ENCODE peak calls at places on chromosome 9, in ten cellular contexts. M is MG63; G is body of pancreas; T is stomach; J is astrocyte; K is PC-3; S is cardiac muscle cell; O is breast epithelium; A is thyroid gland; U is CD4-positive, alpha-beta memory T cell. E is an unnamed sample.

GRCh38 chr9:137305060-137305787 is 3.2 kb upstream of the NRARP start:
- DNase-seq in M (no peak), G (peak; percentile 95), T (peak; percentile 69), J (peak; percentile 44), K (no peak), S (peak; percentile 50), O (no peak), A (peak; percentile 27), U (peak; percentile 45), E (no peak)

GRCh38 chr9:107782381-107782780 is 292.8 kb upstream of the KLF4 start:
- DNase-seq in M (peak; percentile 8), G (no peak), T (no peak), J (peak; percentile 29), K (no peak), S (peak; percentile 83), O (no peak), A (no peak), U (no peak), E (no peak)

GRCh38 chr9:749712-750111 is 91.8 kb upstream of the DMRT1 start:
- DNase-seq in M (no peak), G (no peak), T (no peak), J (peak; percentile 39), K (no peak), S (no peak), O (no peak), A (no peak), U (peak; percentile 8), E (no peak)

GRCh38 chr9:128575469-128575868 is 23.1 kb downstream of the SPTAN1 start:
- DNase-seq in M (no peak), G (no peak), T (no peak), J (peak; percentile 40), K (no peak), S (no peak), O (no peak), A (no peak), U (no peak), E (no peak)

GRCh38 chr9:109098221-109098959 is 21.4 kb downstream of the TMEM245 start:
- DNase-seq in M (peak; percentile 78), G (peak; percentile 52), T (no peak), J (peak; percentile 93), K (peak; percentile 51), S (peak; percentile 92), O (peak; percentile 27), A (peak; percentile 50), U (no peak), E (peak; percentile 58)

GRCh38 chr9:110578896-110579752 is at the start of gene SVEP1:
- DNase-seq in M (peak; percentile 76), G (peak; percentile 28), T (no peak), J (peak; percentile 72), K (no peak), S (peak; percentile 75), O (no peak), A (no peak), U (no peak), E (no peak)

GRCh38 chr9:17236147-17236546 is 101.3 kb downstream of the CNTLN start:
- DNase-seq in M (no peak), G (no peak), T (no peak), J (no peak), K (no peak), S (no peak), O (no peak), A (no peak), U (no peak), E (no peak)

GRCh38 chr9:75876999-75877647 is 13.3 kb upstream of the PCSK5 start:
- DNase-seq in M (no peak), G (no peak), T (no peak), J (no peak), K (no peak), S (no peak), O (no peak), A (no peak), U (no peak), E (no peak)

GRCh38 chr9:11663913-11664312 is 1029.3 kb upstream of the TYRP1 start:
- DNase-seq in M (no peak), G (no peak), T (no peak), J (no peak), K (no peak), S (no peak), O (no peak), A (no peak), U (no peak), E (no peak)

GRCh38 chr9:27451207-27451792 is 72.8 kb upstream of the IFNK start:
- DNase-seq in M (no peak), G (no peak), T (no peak), J (no peak), K (no peak), S (no peak), O (no peak), A (no peak), U (no peak), E (no peak)

GRCh38 chr9:78296208-78296892 is 575 bp upstream of the PSAT1 start:
- DNase-seq in M (peak; percentile 59), G (peak; percentile 90), T (peak; percentile 75), J (no peak), K (peak; percentile 58), S (peak; percentile 76), O (peak; percentile 34), A (peak; percentile 83), U (no peak), E (no peak)

GRCh38 chr9:78296893-78297671 is at the start of gene PSAT1:
- DNase-seq in M (peak; percentile 94), G (peak; percentile 93), T (peak; percentile 91), J (peak; percentile 96), K (peak; percentile 94), S (peak; percentile 98), O (peak; percentile 80), A (peak; percentile 91), U (peak; percentile 87), E (peak; percentile 24)

GRCh38 chr9:78294290-78295176 is 2.4 kb upstream of the PSAT1 start:
- DNase-seq in M (no peak), G (no peak), T (no peak), J (no peak), K (no peak), S (no peak), O (no peak), A (no peak), U (no peak), E (no peak)

GRCh38 chr9:78295177-78295575 is 1.7 kb upstream of the PSAT1 start:
- DNase-seq in M (no peak), G (no peak), T (no peak), J (no peak), K (no peak), S (no peak), O (no peak), A (no peak), U (no peak), E (no peak)

DNA sequence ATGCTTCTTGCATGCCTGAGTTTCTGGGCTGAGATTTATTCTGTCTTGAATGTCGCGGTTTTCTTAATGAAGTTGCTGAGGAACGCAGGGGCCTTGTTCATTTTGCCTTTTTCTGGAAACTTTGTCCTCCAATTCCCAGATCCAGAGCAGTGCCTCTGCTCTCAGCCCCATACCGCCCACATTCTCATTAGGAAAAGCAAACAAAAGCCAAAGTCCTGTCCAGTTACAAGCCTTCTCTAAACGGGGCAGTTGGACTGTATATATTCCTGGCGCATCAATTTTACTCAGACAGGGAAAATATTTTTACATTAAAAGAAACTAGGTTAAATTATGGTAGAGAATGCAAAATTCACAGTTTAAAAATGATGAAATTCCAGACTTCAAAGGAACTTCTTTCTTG is 1.2 kb upstream of the PSAT1 start:
- DNase-seq in M (no peak), G (no peak), T (no peak), J (no peak), K (no peak), S (peak; percentile 38), O (no peak), A (no peak), U (no peak), E (no peak)
- H3K4me3 ChIP-seq in M (peak overlapping the region; percentile 89), G (no peak overlapping the region), T (peak overlapping the region; percentile 81), J (peak overlapping the region; percentile 79), K (peak overlapping the region; percentile 95), S (no peak overlapping the region), O (no peak overlapping the region), A (no peak overlapping the region), U (no peak overlapping the region), E (no peak overlapping the region)

GRCh38 chr9:91422832-91423711 is 560 bp downstream of the NFIL3 start:
- DNase-seq in M (peak; percentile 69), G (peak; percentile 77), T (peak; percentile 63), J (peak; percentile 79), K (peak; percentile 47), S (peak; percentile 89), O (peak; percentile 77), A (peak; percentile 68), U (peak; percentile 61), E (peak; percentile 68)
- H3K27me3 ChIP-seq in M (no peaks in the 10 kb centered on the region), G (no peaks in the 10 kb centered on the region), T (no peaks in the 10 kb centered on the region), J (no peaks in the 10 kb centered on the region), K (no peaks in the 10 kb centered on the region), S (no peaks in the 10 kb centered on the region), O (no peaks in the 10 kb centered on the region), A (no peaks in the 10 kb centered on the region), U (peaks cover 18% of the 10 kb centered on the region), E (no peaks in the 10 kb centered on the region)

DNA sequence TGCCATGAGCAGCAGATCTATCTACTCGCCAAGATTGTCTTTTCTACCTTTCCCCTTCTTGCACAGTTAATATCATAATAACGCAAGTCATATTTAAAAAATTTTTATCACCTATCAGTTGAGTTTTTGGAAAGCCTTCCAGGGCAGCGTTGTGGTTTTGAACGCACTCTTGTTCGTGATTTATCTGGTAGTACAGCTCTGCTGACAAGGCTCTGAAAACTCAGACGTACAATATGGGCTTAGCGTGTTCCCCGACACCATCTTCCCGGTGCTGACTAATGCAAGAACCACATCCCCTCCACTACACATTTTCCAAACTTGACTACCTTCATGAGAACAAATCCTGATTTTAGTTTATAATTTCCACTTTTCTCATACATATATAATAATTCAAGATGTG is 1.6 kb upstream of the NFIL3 start:
- DNase-seq in M (no peak), G (no peak), T (no peak), J (no peak), K (no peak), S (peak; percentile 40), O (no peak), A (no peak), U (no peak), E (no peak)
- H3K4me3 ChIP-seq in M (no peak overlapping the region), G (no peak overlapping the region), T (peak overlapping the region; percentile 74), J (peak overlapping the region; percentile 73), K (peak overlapping the region; percentile 70), S (peak overlapping the region; percentile 69), O (peak overlapping the region; percentile 86), A (peak overlapping the region; percentile 89), U (peak overlapping the region; percentile 67), E (peak overlapping the region; percentile 89)

GRCh38 chr9:133713211-133713959 is 24.8 kb downstream of the SARDH start:
- DNase-seq in M (no peak), G (no peak), T (no peak), J (no peak), K (no peak), S (no peak), O (no peak), A (peak; percentile 72), U (no peak), E (no peak)

GRCh38 chr9:133712221-133713100 is 25.7 kb downstream of the SARDH start:
- DNase-seq in M (no peak), G (no peak), T (no peak), J (no peak), K (no peak), S (no peak), O (no peak), A (no peak), U (no peak), E (no peak)

GRCh38 chr9:133710661-133711427 is 27.3 kb downstream of the SARDH start:
- DNase-seq in M (no peak), G (no peak), T (no peak), J (no peak), K (no peak), S (no peak), O (no peak), A (no peak), U (no peak), E (peak; percentile 7)

GRCh38 chr9:133709716-133710571 is 28.2 kb downstream of the SARDH start:
- DNase-seq in M (no peak), G (no peak), T (no peak), J (no peak), K (no peak), S (no peak), O (no peak), A (no peak), U (no peak), E (peak; percentile 1)

GRCh38 chr9:133711428-133712220 is 26.5 kb downstream of the SARDH start:
- DNase-seq in M (no peak), G (no peak), T (no peak), J (peak; percentile 76), K (no peak), S (peak; percentile 91), O (no peak), A (no peak), U (no peak), E (peak; percentile 9)
- H3K27me3 ChIP-seq in M (no peaks in the 10 kb centered on the region), G (no peaks in the 10 kb centered on the region), T (no peaks in the 10 kb centered on the region), J (no peaks in the 10 kb centered on the region), K (no peaks in the 10 kb centered on the region), S (no peaks in the 10 kb centered on the region), O (no peaks in the 10 kb centered on the region), A (no peaks in the 10 kb centered on the region), U (no peaks in the 10 kb centered on the region), E (peaks cover 18% of the 10 kb centered on the region)

E was measured in gastrocnemius medialis.